ENCODE peak calls at places on chromosomes 2 and 18, in four cellular contexts. J is PC-3; M is CD8-positive, alpha-beta T cell; B is Panc1. A is an unnamed sample.

GRCh38 chr18:62069556-62069955 is 117.3 kb downstream of the PIGN start:
- DNase-seq in J (no peak), M (no peak), B (no peak), A (no peak)

GRCh38 chr2:120765911-120766757 is 30.5 kb downstream of the GLI2 start:
- DNase-seq in M (no peak), J (no peak), B (no peak), A (no peak)

GRCh38 chr18:37567061-37567993 is 1.7 kb upstream of the CELF4 start:
- DNase-seq in J (no peak), M (no peak), B (no peak), A (no peak)

GRCh38 chr2:103788875-103789715 is 1027.3 kb downstream of the TMEM182 start:
- DNase-seq in B (no peak), J (peak; percentile 86), M (no peak), A (peak; percentile 25)

GRCh38 chr2:227192491-227192890 is 28.1 kb downstream of the COL4A3 start:
- DNase-seq in J (no peak), B (no peak), M (no peak), A (no peak)

GRCh38 chr18:33745396-33745795 is 167.4 kb downstream of the ASXL3 start:
- DNase-seq in M (no peak), B (no peak), J (no peak), A (no peak)

GRCh38 chr2:210768329-210768910 is 212.0 kb downstream of the CPS1 start:
- DNase-seq in B (no peak), M (no peak), J (no peak), A (no peak)

GRCh38 chr2:224286923-224287322 is 115.0 kb downstream of the FAM124B start:
- DNase-seq in M (no peak), J (peak; percentile 20), B (no peak), A (no peak)

GRCh38 chr2:189511935-189512334 is 68.7 kb downstream of the SLC40A1 start:
- DNase-seq in M (no peak), J (no peak), B (no peak), A (no peak)

GRCh38 chr18:49920731-49921130 is 107.4 kb upstream of the ACAA2 start:
- DNase-seq in M (no peak), J (peak; percentile 49), B (no peak), A (no peak)

GRCh38 chr2:239674101-239674980 is 273.5 kb upstream of the HDAC4 start:
- DNase-seq in J (no peak), M (no peak), B (no peak), A (no peak)

GRCh38 chr2:113118263-113118657 is 9.1 kb upstream of the IL1RN start:
- DNase-seq in M (no peak), J (peak; percentile 10), B (no peak), A (no peak)

GRCh38 chr2:141878016-141878415 is 252.8 kb downstream of the LRP1B start:
- DNase-seq in M (no peak), J (no peak), B (no peak), A (no peak)

GRCh38 chr2:121903037-121903689 is 147.7 kb downstream of the TSN start:
- DNase-seq in M (no peak), B (no peak), J (no peak), A (no peak)

GRCh38 chr2:162146906-162147305 is 5.1 kb downstream of the GCG start:
- DNase-seq in B (no peak), M (no peak), J (peak; percentile 56), A (no peak)

GRCh38 chr2:224971214-224971613 is 71.1 kb downstream of the DOCK10 start:
- DNase-seq in J (peak; percentile 69), B (no peak), M (no peak), A (peak; percentile 43)

GRCh38 chr2:173869244-173869643 is 95.9 kb downstream of the SP3 start:
- DNase-seq in B (no peak), M (no peak), J (no peak), A (no peak)

GRCh38 chr18:63101811-63102210 is 217.8 kb downstream of the BCL2 start:
- DNase-seq in J (no peak), M (no peak), B (no peak), A (no peak)

GRCh38 chr2:241391892-241392665 is 36.0 kb downstream of the FARP2 start:
- DNase-seq in J (peak; percentile 29), M (no peak), B (no peak), A (peak; percentile 22)

GRCh38 chr18:35144628-35145027 is 96.2 kb upstream of the ZNF397 start:
- DNase-seq in B (no peak), J (no peak), M (no peak), A (no peak)

GRCh38 chr2:48915884-48916283 is 160.4 kb upstream of the LHCGR start:
- DNase-seq in M (no peak), J (no peak), B (no peak), A (no peak)

GRCh38 chr18:25463726-25464125 is 111.8 kb upstream of the ZNF521 start:
- DNase-seq in M (no peak), B (no peak), J (no peak), A (no peak)

GRCh38 chr2:232292395-232293154 is 86.0 kb upstream of the ALPP start:
- DNase-seq in B (no peak), J (peak; percentile 68), M (no peak), A (peak; percentile 76)

GRCh38 chr2:9440058-9440727 is 16.7 kb downstream of the CPSF3 start:
- DNase-seq in B (no peak), J (peak; percentile 47), M (no peak), A (no peak)

GRCh38 chr2:237500681-237501424 is 13.8 kb downstream of the MLPH start:
- DNase-seq in B (peak; percentile 94), M (no peak), J (peak; percentile 98), A (no peak)

GRCh38 chr2:163343316-163343715 is 392.5 kb downstream of the FIGN start:
- DNase-seq in M (no peak), B (no peak), J (no peak), A (no peak)

GRCh38 chr18:31162825-31163435 is at the start of gene DSC1:
- DNase-seq in B (no peak), J (no peak), M (no peak), A (no peak)

GRCh38 chr18:55699233-55699765 is 111.3 kb upstream of the TCF4 start:
- DNase-seq in B (no peak), J (no peak), M (no peak), A (no peak)

GRCh38 chr2:72883356-72883962 is 3.7 kb upstream of the SPR start:
- DNase-seq in M (no peak), B (no peak), J (peak; percentile 53), A (no peak)

GRCh38 chr2:240777416-240778212 is 42.4 kb downstream of the KIF1A start:
- DNase-seq in B (no peak), M (no peak), J (no peak), A (no peak)

GRCh38 chr2:190407662-190408537 is at the start of gene MFSD6:
- DNase-seq in M (peak; percentile 48), B (no peak), J (peak; percentile 61), A (no peak)

GRCh38 chr2:74448771-74449170 is 6.1 kb upstream of the INO80B start:
- DNase-seq in M (no peak), J (peak; percentile 37), B (no peak), A (no peak)

DNA sequence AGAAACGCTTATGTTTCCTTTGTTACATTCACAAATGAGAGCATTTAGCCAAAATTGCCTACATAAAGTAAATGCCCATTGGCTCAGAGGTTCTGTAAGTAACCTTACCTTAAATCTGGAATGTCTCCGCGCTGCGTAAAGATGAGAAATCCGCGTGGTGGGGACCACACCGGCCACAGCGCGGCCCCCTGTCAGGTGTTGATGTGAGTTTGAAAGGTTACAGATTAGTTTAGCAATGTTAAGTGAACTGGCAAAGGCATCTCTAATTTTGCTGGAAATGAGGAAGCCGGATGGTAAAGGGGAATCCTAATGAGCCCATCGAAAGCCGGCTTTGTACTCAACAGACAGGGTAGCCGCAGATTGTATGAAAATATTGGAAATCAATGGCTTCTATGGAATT is 11.8 kb downstream of the SALL3 start:
- DNase-seq in M (no peak), B (no peak), J (no peak), A (no peak)
- H3K4me3 ChIP-seq in M (no peak overlapping the region), B (no peak overlapping the region), J (no peak overlapping the region), A (no peak overlapping the region)

DNA sequence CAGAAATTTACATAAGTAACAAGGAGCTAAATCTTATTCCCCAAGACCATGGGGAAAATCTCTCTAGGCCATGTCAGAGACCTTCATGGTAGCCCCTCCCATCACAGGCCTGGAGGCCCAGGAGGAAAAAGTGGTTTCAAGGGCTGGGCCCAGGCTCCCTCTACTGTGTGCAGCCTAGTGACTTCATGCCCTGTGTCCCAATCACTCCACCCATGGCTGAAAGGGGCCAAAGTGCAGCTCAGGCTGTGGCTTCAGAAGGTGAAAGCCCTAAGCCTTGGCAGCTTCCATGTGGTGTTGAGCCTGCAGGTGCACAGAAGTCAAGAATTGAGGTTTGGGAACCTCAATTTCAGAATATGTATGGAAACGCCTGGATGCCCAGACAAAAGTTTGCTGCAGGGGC is 1612.7 kb upstream of the SLC39A10 start:
- DNase-seq in B (no peak), J (no peak), M (no peak), A (no peak)
- H3K27ac ChIP-seq in B (no peak overlapping the region), J (no peak overlapping the region), M (no peak overlapping the region), A (no peak overlapping the region)

DNA sequence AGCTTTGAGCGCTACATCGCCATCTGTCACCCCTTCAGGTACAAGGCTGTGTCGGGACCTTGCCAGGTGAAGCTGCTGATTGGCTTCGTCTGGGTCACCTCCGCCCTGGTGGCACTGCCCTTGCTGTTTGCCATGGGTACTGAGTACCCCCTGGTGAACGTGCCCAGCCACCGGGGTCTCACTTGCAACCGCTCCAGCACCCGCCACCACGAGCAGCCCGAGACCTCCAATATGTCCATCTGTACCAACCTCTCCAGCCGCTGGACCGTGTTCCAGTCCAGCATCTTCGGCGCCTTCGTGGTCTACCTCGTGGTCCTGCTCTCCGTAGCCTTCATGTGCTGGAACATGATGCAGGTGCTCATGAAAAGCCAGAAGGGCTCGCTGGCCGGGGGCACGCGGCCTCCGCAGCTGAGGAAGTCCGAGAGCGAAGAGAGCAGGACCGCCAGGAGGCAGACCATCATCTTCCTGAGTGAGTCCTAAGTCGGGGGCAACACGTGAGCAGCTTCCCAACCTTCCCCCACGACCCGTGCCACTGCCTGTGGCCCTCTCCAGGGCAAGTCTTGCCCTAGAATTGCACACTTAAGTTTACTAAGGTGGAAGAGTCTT is 928 bp downstream of the GPR39 start:
- DNase-seq in M (no peak), J (no peak), B (no peak), A (no peak)
- H3K4me3 ChIP-seq in M (no peak overlapping the region), J (peak overlapping the region; percentile 88), B (peak overlapping the region; percentile 79), A (no peak overlapping the region)

GRCh38 chr2:85655961-85656403 is 12.0 kb downstream of the SFTPB start:
- DNase-seq in B (no peak), J (no peak), M (no peak), A (no peak)
- H3K27ac ChIP-seq in B (no peak overlapping the region), J (no peak overlapping the region), M (no peak overlapping the region), A (no peak overlapping the region)

A was measured in iPS DF 6.9.